ENCODE peak calls at places on chromosomes 16 and 17, in nine cellular contexts. H is CD4-positive, alpha-beta memory T cell; S is CD8-positive, alpha-beta memory T cell; F is uterus; I is MM.1S; V is left lung; Z is HCT116; P is mammary epithelial cell; L is thoracic aorta. Y is an unnamed sample.

GRCh38 chr17:79160980-79161621 is 86.5 kb downstream of the ENGASE start:
- DNase-seq in P (no peak), Z (no peak), V (no peak), S (no peak), F (no peak), I (peak; percentile 8), L (no peak), H (peak; percentile 9), Y (no peak)

GRCh38 chr17:81928497-81929252 is 1.1 kb upstream of the MAFG start:
- DNase-seq in L (no peak), S (no peak), Z (no peak), I (no peak), P (no peak), H (no peak), V (no peak), F (no peak), Y (no peak)

GRCh38 chr16:88489163-88489721 is 36.2 kb downstream of the ZFPM1 start:
- DNase-seq in L (no peak), V (no peak), F (no peak), S (no peak), Z (no peak), P (no peak), H (no peak), I (no peak), Y (no peak)

GRCh38 chr17:37342589-37342988 is 33.2 kb upstream of the C17orf78 start:
- DNase-seq in P (no peak), L (no peak), H (no peak), Z (no peak), S (no peak), I (no peak), F (no peak), V (no peak), Y (no peak)

GRCh38 chr16:83338941-83339340 is 468.8 kb upstream of the HSBP1 start:
- DNase-seq in Z (no peak), V (no peak), L (no peak), P (no peak), H (no peak), S (no peak), F (no peak), I (no peak), Y (no peak)

GRCh38 chr17:17540935-17541639 is 44.9 kb upstream of the RASD1 start:
- DNase-seq in V (no peak), Z (no peak), S (no peak), P (no peak), I (no peak), L (no peak), F (no peak), H (no peak), Y (no peak)

GRCh38 chr17:50534222-50534978 is 1.9 kb downstream of the EPN3 start:
- DNase-seq in P (peak; percentile 86), Z (peak; percentile 55), L (no peak), I (no peak), V (peak; percentile 66), F (no peak), H (no peak), S (no peak), Y (peak; percentile 73)

GRCh38 chr17:74190154-74190553 is 13.3 kb upstream of the RPL38 start:
- DNase-seq in I (peak; percentile 40), S (no peak), F (no peak), Z (peak; percentile 66), L (no peak), V (no peak), P (peak; percentile 43), H (no peak), Y (no peak)

GRCh38 chr17:61247438-61247837 is 152.2 kb upstream of the TBX2 start:
- DNase-seq in Z (no peak), S (no peak), V (no peak), F (no peak), L (no peak), H (no peak), I (no peak), P (peak; percentile 2), Y (peak; percentile 44)

GRCh38 chr17:69779378-69780214 is 295.4 kb upstream of the KCNJ16 start:
- DNase-seq in Z (no peak), F (no peak), P (no peak), I (no peak), L (no peak), S (no peak), V (no peak), H (no peak), Y (no peak)

GRCh38 chr17:50426814-50427787 is 1.1 kb downstream of the ACSF2 start:
- DNase-seq in P (peak; percentile 43), H (peak; percentile 18), Z (peak; percentile 69), I (peak; percentile 68), S (no peak), V (peak; percentile 57), L (no peak), F (no peak), Y (no peak)

GRCh38 chr17:77449373-77449907 is 308.7 kb downstream of the SEC14L1 start:
- DNase-seq in Z (no peak), H (no peak), S (no peak), I (no peak), P (no peak), L (no peak), V (no peak), F (no peak), Y (no peak)
- H3K4me1 ChIP-seq in Z (peaks cover 25% of the 10 kb centered on the region), H (peaks cover 70% of the 10 kb centered on the region), S (peaks cover 74% of the 10 kb centered on the region), I (peaks cover 33% of the 10 kb centered on the region), P (peaks cover 65% of the 10 kb centered on the region), L (peaks cover 72% of the 10 kb centered on the region), V (peaks cover 52% of the 10 kb centered on the region), F (peaks cover 20% of the 10 kb centered on the region), Y (peaks cover 65% of the 10 kb centered on the region)

DNA sequence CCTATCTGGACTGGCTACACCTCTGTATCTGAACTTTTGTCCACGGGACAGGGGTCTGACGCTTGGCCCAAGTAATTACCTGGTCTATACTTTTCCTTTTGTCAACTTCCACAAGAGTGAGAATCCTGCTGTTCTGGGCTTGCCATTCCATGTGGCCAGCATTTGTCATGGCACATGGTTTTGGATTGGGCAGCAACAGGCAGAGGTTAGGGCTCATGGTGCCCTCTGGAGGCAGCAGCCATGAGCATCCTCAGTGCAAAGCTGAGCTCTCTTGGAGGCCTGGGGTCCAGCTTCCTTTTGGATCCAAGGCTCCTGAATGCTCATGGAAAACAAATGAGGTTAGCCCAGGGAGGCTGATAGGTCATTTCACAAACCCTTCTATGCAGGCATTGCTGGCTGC is 7.5 kb upstream of the EDC4 start:
- DNase-seq in S (no peak), L (no peak), F (no peak), Z (no peak), H (no peak), P (peak; percentile 34), V (no peak), I (peak; percentile 15), Y (no peak)
- H3K4me1 ChIP-seq in S (no peaks in the 10 kb centered on the region), L (peaks cover 62% of the 10 kb centered on the region), F (no peaks in the 10 kb centered on the region), Z (peaks cover 8% of the 10 kb centered on the region), H (no peaks in the 10 kb centered on the region), P (peaks cover 22% of the 10 kb centered on the region), V (no peaks in the 10 kb centered on the region), I (no peaks in the 10 kb centered on the region), Y (peaks cover 4% of the 10 kb centered on the region)

GRCh38 chr16:50679266-50679665 is 1.8 kb downstream of the SNX20 start:
- DNase-seq in I (no peak), L (no peak), S (no peak), Z (no peak), P (no peak), V (no peak), H (no peak), F (no peak), Y (no peak)

GRCh38 chr16:50679676-50680555 is 1.2 kb downstream of the SNX20 start:
- DNase-seq in S (no peak), I (no peak), P (no peak), Z (no peak), V (no peak), H (no peak), F (no peak), L (no peak), Y (no peak)

GRCh38 chr16:50683689-50684374 is 2.7 kb upstream of the SNX20 start:
- DNase-seq in P (no peak), F (no peak), Z (no peak), V (peak; percentile 63), I (peak; percentile 88), L (no peak), S (no peak), H (peak; percentile 59), Y (no peak)

GRCh38 chr16:50680556-50680893 is 587 bp downstream of the SNX20 start:
- DNase-seq in I (no peak), Z (no peak), V (no peak), H (no peak), P (no peak), L (no peak), S (no peak), F (no peak), Y (no peak)

DNA sequence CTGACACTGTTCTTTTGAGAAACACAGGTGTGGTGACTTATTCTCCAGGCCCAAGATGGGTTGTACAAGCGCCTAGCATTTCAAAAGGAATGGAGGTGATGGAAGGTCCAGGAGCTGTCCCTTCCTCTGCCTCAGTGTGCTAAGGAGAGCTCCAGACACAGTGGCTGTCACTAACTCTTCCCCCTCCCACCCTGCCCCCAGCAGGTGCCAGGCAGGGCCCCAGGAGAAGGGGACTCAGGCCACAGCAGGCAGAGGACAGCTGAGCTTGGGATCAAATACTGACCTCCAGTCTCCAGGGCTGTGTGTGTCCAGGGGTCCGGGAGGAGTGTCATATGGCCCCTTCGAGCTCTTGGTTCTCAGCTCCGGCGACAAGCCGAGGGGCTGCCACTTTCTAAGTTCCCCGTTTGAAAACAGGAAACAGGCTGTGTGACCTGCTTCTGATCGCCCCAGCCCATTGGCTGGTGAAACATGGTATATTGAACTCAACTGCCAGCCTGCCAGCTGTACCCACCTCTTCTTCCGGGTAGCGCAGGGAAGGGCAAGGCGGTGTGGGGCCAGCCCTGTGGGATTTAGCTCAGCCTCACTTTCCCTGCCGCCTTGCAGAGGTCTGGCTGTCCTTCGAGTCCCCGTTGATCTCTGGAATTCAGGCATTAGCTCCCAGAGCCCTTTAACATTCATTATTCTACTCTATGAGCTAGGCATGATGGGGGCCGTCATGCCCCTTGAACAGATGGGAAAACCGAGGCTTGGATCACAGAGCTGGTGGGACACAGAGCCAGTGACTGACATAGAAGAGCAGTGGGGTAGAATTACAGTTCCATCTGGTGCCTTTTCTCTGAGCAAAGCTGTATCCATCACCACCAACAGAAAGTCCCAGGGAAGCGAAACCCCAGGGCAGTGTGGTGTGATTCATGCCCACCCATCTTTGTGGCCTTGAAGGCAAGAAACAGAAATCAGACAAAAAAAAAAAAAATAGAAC is at the start of gene SNX20:
- DNase-seq in S (peak; percentile 55), H (peak; percentile 69), V (peak; percentile 73), L (no peak), Z (no peak), P (no peak), F (no peak), I (peak; percentile 82), Y (no peak)
- H3K4me1 ChIP-seq in S (peaks cover 94% of the 10 kb centered on the region), H (peaks cover 93% of the 10 kb centered on the region), V (no peaks in the 10 kb centered on the region), L (no peaks in the 10 kb centered on the region), Z (no peaks in the 10 kb centered on the region), P (no peaks in the 10 kb centered on the region), F (no peaks in the 10 kb centered on the region), I (peaks cover 50% of the 10 kb centered on the region), Y (no peaks in the 10 kb centered on the region)

DNA sequence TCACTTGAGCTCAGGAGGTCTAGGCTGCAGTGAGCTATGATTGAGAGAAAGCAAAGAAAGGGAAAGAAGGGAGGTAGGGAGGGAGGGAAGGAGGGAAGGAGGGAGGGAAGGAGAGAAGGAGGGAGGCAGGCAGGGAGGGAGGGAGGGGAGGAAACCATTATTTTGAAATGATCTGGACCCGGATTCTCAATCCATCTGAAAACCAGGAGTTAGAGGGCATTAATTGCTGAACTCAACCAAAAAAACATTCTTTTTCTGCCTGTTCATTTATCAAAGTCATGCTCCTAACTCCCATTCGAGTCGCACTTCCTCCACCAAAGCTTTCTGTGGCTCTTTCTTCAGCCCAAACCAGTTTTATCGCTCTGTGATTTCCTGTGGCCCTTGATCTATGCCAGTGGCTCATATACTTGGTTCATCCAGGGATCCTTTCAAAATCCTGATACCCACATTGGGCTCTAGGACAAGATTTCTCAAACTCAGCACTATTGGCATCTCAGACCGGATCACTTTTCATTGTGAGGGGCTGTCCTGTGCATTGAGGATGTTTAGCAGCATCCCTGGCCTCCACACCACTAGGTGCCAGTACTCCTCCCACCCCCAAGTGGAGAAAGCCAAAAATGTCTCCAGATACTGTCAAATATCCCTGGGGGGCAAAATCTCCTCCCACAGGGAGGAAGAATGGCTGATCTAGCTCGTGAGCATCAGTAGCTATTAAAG is 38.2 kb downstream of the CMTM4 start:
- DNase-seq in H (no peak), V (no peak), Z (no peak), I (no peak), L (no peak), F (no peak), S (no peak), P (no peak), Y (no peak)
- H3K4me1 ChIP-seq in H (no peaks in the 10 kb centered on the region), V (peaks cover 8% of the 10 kb centered on the region), Z (peaks cover 3% of the 10 kb centered on the region), I (peaks cover 5% of the 10 kb centered on the region), L (peaks cover 26% of the 10 kb centered on the region), F (peaks cover 8% of the 10 kb centered on the region), S (no peaks in the 10 kb centered on the region), P (peaks cover 45% of the 10 kb centered on the region), Y (no peaks in the 10 kb centered on the region)

Y was measured in breast epithelium.